ENCODE peak calls at places on chromosome 10, in seven cellular contexts. U, D, V, A, B, E and S are unnamed samples.

GRCh38 chr10:89589091-89589725 is 53.8 kb upstream of the SLC16A12 start:
- DNase-seq in D (no peak), U (no peak), B (no peak), E (no peak), V (no peak), A (no peak), S (peak)

GRCh38 chr10:62814901-62815372 is 1.2 kb downstream of the EGR2 start:
- DNase-seq in A (no peak), D (peak), V (no peak), U (no peak), B (peak), E (peak), S (no peak)

GRCh38 chr10:88288621-88289059 is 294.5 kb downstream of the RNLS start:
- DNase-seq in V (no peak), U (no peak), E (no peak), A (no peak), D (no peak), B (no peak), S (no peak)

GRCh38 chr10:75294031-75294437 is 58.3 kb upstream of the COMTD1 start:
- DNase-seq in D (no peak), E (no peak), A (no peak), B (no peak), U (peak), V (no peak), S (no peak)

GRCh38 chr10:38027992-38028391 is 17.5 kb downstream of the ZNF33A start:
- DNase-seq in D (no peak), V (no peak), B (no peak), U (peak), E (no peak), A (no peak), S (peak)

GRCh38 chr10:78225611-78226010 is 191.9 kb downstream of the RPS24 start:
- DNase-seq in U (no peak), D (no peak), B (no peak), V (no peak), E (no peak), A (no peak), S (no peak)

GRCh38 chr10:96536129-96536528 is 22.4 kb upstream of the TLL2 start:
- DNase-seq in D (no peak), U (no peak), V (no peak), E (no peak), B (no peak), A (no peak), S (no peak)

GRCh38 chr10:124511205-124512039 is 49.8 kb downstream of the LHPP start:
- DNase-seq in U (no peak), B (no peak), A (no peak), E (peak), V (no peak), D (no peak), S (no peak)

GRCh38 chr10:131786756-131787605 is 113.8 kb upstream of the PPP2R2D start:
- DNase-seq in B (peak), D (no peak), U (peak), V (peak), E (no peak), A (peak), S (peak)

GRCh38 chr10:101261702-101262101 is 32.4 kb upstream of the LBX1 start:
- DNase-seq in U (no peak), B (no peak), D (no peak), E (no peak), V (no peak), A (no peak), S (no peak)
- TF ChIP-seq CTCF in U (no peak), B (no peak), D (no peak), E (no peak), V (no peak), A (no peak), S (no peak)

DNA sequence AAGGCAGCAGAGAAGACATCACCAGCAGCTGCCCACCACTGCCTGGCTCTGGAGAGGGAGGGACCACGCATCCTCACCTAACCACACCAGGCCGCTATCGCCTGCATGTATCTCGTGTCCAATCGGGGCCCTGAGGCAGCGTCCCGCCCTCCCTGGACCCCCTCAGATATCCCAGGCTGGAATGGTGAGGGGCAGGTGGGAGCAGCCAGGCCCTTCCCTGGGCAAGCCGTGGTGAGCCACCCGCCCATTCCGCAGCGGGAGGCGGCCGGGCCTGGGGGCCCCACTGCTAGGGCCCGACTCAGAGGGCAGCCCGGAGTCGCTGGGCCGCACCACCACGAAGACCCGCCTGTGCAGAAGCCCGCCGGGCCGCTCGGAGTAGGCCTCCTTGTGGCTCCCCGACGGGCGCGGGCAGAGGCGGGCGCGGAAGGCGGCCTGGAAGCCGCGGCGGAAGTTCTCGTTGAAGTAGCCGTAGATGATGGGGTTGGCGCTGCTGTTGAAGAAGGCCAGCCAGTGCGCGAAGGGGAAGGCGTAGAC is 21.6 kb upstream of the PPA1 start:
- DNase-seq in D (no peak), A (no peak), E (no peak), U (no peak), B (no peak), V (no peak), S (no peak)
- H3K4me3 ChIP-seq in D (peak), A (no peak), E (peak), U (no peak), B (no peak), V (no peak), S (no peak)

DNA sequence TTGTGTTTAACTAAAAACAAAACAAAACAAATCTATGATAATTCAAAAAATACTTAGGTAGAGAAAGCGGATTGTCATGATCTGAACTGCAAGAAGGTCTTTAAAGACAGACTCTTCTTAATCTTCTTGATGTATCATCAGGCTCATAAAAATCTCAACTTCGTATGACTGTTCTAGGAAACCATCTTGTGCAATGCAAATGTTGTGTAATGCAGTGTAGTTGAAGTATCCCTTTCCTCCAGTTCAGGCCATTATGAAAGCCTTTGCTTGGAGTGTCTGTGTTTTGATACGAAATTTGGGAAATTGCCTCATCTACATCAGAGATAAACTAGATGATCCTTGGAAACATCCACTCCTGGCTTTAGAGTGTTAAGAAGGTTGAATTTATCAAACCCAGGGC is 30.9 kb downstream of the CDK1 start:
- DNase-seq in D (no peak), E (no peak), V (peak), A (peak), U (peak), B (peak), S (peak)
- TF ChIP-seq CTCF in D (no peak), E (no peak), V (no peak), A (no peak), U (no peak), B (no peak), S (no peak)

GRCh38 chr10:71998840-71999194 is 34.6 kb downstream of the CHST3 start:
- DNase-seq in U (peak), E (peak), A (peak), D (peak), B (peak), V (peak), S (peak)
- H3K4me3 ChIP-seq in U (no peak), E (no peak), A (no peak), D (no peak), B (no peak), V (no peak), S (no peak)

GRCh38 chr10:14396441-14397048 is 65.8 kb upstream of the FRMD4A start:
- DNase-seq in E (no peak), A (peak), B (no peak), D (no peak), U (no peak), V (no peak), S (peak)
- TF ChIP-seq CTCF in E (peak), A (peak), B (peak), D (no peak), U (peak), V (peak), S (peak)

GRCh38 chr10:93152136-93152535 is 78.4 kb downstream of the CYP26A1 start:
- DNase-seq in U (peak), E (no peak), B (no peak), V (peak), D (no peak), A (peak), S (peak)
- H3K4me3 ChIP-seq in U (no peak), E (no peak), B (no peak), V (no peak), D (no peak), A (no peak), S (no peak)

DNA sequence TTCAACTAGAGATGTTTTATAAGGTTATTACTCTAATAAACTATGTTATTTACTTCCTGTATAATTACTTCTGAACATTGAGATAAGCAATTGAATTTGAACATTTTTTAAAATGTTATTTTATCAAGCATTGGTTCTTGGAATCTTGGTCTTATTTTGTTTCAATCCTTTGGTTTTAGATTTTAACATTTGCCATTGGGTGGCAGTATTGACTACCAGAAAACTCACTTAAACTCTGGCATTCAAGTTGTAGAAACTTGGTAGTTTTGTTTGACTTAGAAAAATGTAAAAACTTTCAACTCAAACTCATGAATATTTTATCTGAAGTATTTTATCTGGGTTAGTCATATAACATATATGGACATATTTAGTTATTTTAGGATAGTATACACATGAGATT is 48.1 kb downstream of the ATRNL1 start:
- DNase-seq in V (no peak), D (no peak), U (peak), B (peak), A (peak), E (no peak), S (no peak)
- TF ChIP-seq CTCF in V (peak), D (peak), U (peak), B (peak), A (peak), E (peak), S (peak)

DNA sequence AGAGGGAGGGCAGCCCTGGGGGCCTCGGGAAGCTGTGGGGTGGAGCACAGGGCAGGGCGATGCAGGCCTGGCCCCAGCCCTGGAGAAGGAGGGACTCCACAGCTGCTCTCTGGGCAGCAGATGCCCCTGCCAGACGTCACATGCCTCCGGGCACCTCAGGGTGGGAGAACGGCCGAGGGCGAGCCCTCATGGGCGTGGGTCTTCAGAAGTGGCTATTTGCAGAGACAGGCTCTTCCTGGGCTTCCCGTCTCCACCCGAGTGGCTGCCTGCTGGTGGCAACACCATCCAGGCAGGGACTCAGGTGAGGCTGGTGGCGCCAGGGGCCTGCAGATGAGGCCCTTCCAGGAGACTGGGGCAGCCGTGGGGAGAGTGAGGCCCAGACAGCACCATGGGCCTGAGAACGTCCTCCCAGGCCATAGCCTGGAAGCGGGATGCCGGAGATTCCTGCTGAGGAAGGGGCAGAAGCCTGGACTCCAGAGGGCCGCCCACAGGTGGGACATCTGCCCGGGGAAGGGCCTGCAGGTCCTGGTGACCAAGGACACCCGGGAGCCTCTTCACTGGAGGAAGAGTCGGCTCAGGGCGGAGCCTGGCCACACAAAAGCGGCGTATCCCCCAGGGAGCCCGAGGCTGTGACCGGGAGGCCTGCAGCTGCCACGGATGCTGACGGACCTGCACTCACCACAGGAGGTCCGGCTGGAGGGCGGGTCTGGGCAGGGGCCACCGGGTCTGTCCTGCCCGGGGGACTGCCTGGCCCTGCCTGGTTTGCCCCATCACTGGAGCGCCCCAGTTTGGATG is 15.7 kb upstream of the ADGRA1 start:
- DNase-seq in A (no peak), D (peak), V (no peak), B (no peak), U (no peak), E (no peak), S (no peak)
- H3K4me3 ChIP-seq in A (no peak), D (no peak), V (no peak), B (no peak), U (no peak), E (no peak), S (no peak)